ENCODE peak calls at places on chromosomes 1 and 21, in five cellular contexts. K is fibroblast of pulmonary artery, E is fibroblast of lung, H is heart right ventricle, I is lower leg skin. R is an unnamed sample.

GRCh38 chr21:33261635-33262034 is 4.5 kb upstream of the IL10RB start:
- DNase-seq in K (peak), E (peak), H (no peak), I (no peak), R (peak)

GRCh38 chr1:224668991-224669390 is 52.9 kb downstream of the CNIH3 start:
- DNase-seq in K (no peak), E (peak), H (no peak), I (no peak), R (peak)

GRCh38 chr1:246295340-246295739 is 211.7 kb downstream of the SMYD3 start:
- DNase-seq in K (no peak), E (no peak), H (no peak), I (no peak), R (no peak)

GRCh38 chr1:93081716-93082115 is 2.6 kb downstream of the MTF2 start:
- DNase-seq in K (peak), E (peak), H (no peak), I (no peak), R (peak)

GRCh38 chr1:110100335-110100734 is 11.9 kb upstream of the UBL4B start:
- DNase-seq in K (no peak), E (no peak), H (no peak), I (no peak), R (no peak)

GRCh38 chr1:203199481-203200058 is 13.1 kb upstream of the CHI3L1 start:
- DNase-seq in K (no peak), E (no peak), H (no peak), I (no peak), R (peak)

GRCh38 chr1:36248250-36248894 is 24.1 kb downstream of the THRAP3 start:
- DNase-seq in K (peak), E (peak), H (no peak), I (peak), R (peak)

GRCh38 chr1:66360285-66360724 is 173.6 kb upstream of the SGIP1 start:
- DNase-seq in K (no peak), E (no peak), H (no peak), I (no peak), R (no peak)

GRCh38 chr1:85278853-85279314 is 2.5 kb upstream of the BCL10 start:
- DNase-seq in K (peak), E (peak), H (no peak), I (peak), R (peak)

GRCh38 chr1:230068952-230069684 is 2.1 kb downstream of the GALNT2 start:
- DNase-seq in K (no peak), E (peak), H (no peak), I (no peak), R (no peak)

GRCh38 chr1:94929351-94929814 is 2.5 kb upstream of the CNN3 start:
- DNase-seq in K (no peak), E (no peak), H (no peak), I (no peak), R (no peak)

GRCh38 chr1:41662061-41662655 is 177.7 kb upstream of the EDN2 start:
- DNase-seq in K (peak), E (peak), H (peak), I (no peak), R (peak)

GRCh38 chr1:68301538-68301937 is 69.2 kb upstream of the WLS start:
- DNase-seq in K (peak), E (no peak), H (no peak), I (no peak), R (no peak)

GRCh38 chr1:218459878-218460277 is 114.7 kb downstream of the TGFB2 start:
- DNase-seq in K (peak), E (peak), H (peak), I (no peak), R (peak)

GRCh38 chr1:1117469-1117831 is 1.6 kb upstream of the C1orf159 start:
- DNase-seq in K (no peak), E (no peak), H (no peak), I (no peak), R (no peak)

GRCh38 chr1:243525085-243525487 is 269.2 kb downstream of the SDCCAG8 start:
- DNase-seq in K (peak), E (peak), H (no peak), I (no peak), R (peak)

GRCh38 chr1:112961072-112961471 is 5.1 kb upstream of the SLC16A1 start:
- DNase-seq in K (no peak), E (no peak), H (no peak), I (no peak), R (no peak)

GRCh38 chr1:37471345-37472231 is 2.8 kb upstream of the ZC3H12A start:
- DNase-seq in K (peak), E (peak), H (peak), I (no peak), R (peak)

GRCh38 chr1:234962340-234962989 is 166.2 kb downstream of the TOMM20 start:
- DNase-seq in K (peak), E (peak), H (peak), I (peak), R (peak)

GRCh38 chr1:18422954-18423353 is 57.8 kb upstream of the KLHDC7A start:
- DNase-seq in K (no peak), E (no peak), H (no peak), I (no peak), R (no peak)

GRCh38 chr1:234188454-234188792 is 184.8 kb upstream of the COA6 start:
- DNase-seq in K (no peak), E (no peak), H (no peak), I (no peak), R (no peak)

GRCh38 chr1:218384576-218384975 is 39.4 kb downstream of the TGFB2 start:
- DNase-seq in K (peak), E (no peak), H (no peak), I (no peak), R (peak)

GRCh38 chr1:243882276-243882675 is 32.2 kb upstream of the AKT3 start:
- DNase-seq in K (peak), E (peak), H (no peak), I (no peak), R (peak)

GRCh38 chr1:232226197-232226681 is 403.7 kb downstream of the SIPA1L2 start:
- DNase-seq in K (peak), E (peak), H (no peak), I (no peak), R (peak)

GRCh38 chr1:15158506-15159165 is 5.1 kb downstream of the TMEM51 start:
- DNase-seq in K (peak), E (peak), H (no peak), I (no peak), R (peak)

GRCh38 chr21:46159841-46160562 is 4.6 kb upstream of the FTCD start:
- DNase-seq in K (no peak), E (no peak), H (no peak), I (no peak), R (no peak)

GRCh38 chr1:7560128-7560527 is 211.0 kb upstream of the VAMP3 start:
- DNase-seq in K (no peak), E (no peak), H (no peak), I (no peak), R (no peak)

GRCh38 chr1:7562729-7563605 is 208.1 kb upstream of the VAMP3 start:
- DNase-seq in K (no peak), E (no peak), H (no peak), I (no peak), R (no peak)

GRCh38 chr1:7560601-7561181 is 210.4 kb upstream of the VAMP3 start:
- DNase-seq in K (no peak), E (no peak), H (no peak), I (no peak), R (no peak)

GRCh38 chr1:7561936-7562728 is 209.0 kb upstream of the VAMP3 start:
- DNase-seq in K (no peak), E (no peak), H (no peak), I (no peak), R (no peak)

GRCh38 chr1:7561331-7561921 is 209.7 kb upstream of the VAMP3 start:
- DNase-seq in K (peak), E (no peak), H (no peak), I (no peak), R (no peak)
- TF ChIP-seq CTCF in K (peak), E (peak), H (no peak), I (no peak), R (peak)

GRCh38 chr1:236710328-236710892 is 24.1 kb downstream of the ACTN2 start:
- DNase-seq in K (no peak), E (no peak), H (no peak), I (no peak), R (no peak)

GRCh38 chr1:236717811-236718210 is 31.5 kb downstream of the ACTN2 start:
- DNase-seq in K (no peak), E (no peak), H (no peak), I (no peak), R (no peak)

GRCh38 chr1:236718328-236718727 is 32.0 kb downstream of the ACTN2 start:
- DNase-seq in K (no peak), E (no peak), H (no peak), I (no peak), R (no peak)

GRCh38 chr1:236716160-236716559 is 29.9 kb downstream of the ACTN2 start:
- DNase-seq in K (peak), E (peak), H (peak), I (no peak), R (no peak)
- H3K4me3 ChIP-seq in K (no peak), E (no peak), H (no peak), I (no peak), R (no peak)

GRCh38 chr21:30232011-30232410 is 16.1 kb upstream of the CLDN8 start:
- DNase-seq in K (peak), E (no peak), H (no peak), I (no peak), R (no peak)

GRCh38 chr21:30233228-30233627 is 17.3 kb upstream of the CLDN8 start:
- DNase-seq in K (no peak), E (no peak), H (no peak), I (no peak), R (no peak)

GRCh38 chr21:30234050-30234449 is 18.2 kb upstream of the CLDN8 start:
- DNase-seq in K (no peak), E (no peak), H (no peak), I (no peak), R (no peak)

GRCh38 chr21:30233636-30234035 is 17.7 kb upstream of the CLDN8 start:
- DNase-seq in K (no peak), E (no peak), H (no peak), I (no peak), R (peak)

GRCh38 chr21:30234643-30235042 is 18.7 kb upstream of the CLDN8 start:
- DNase-seq in K (peak), E (peak), H (no peak), I (no peak), R (peak)
- TF ChIP-seq CTCF in K (no peak), E (no peak), H (no peak), I (no peak), R (no peak)

GRCh38 chr1:29125237-29125641 is 1.5 kb upstream of the TMEM200B start:
- DNase-seq in K (no peak), E (no peak), H (peak), I (no peak), R (no peak)
- H3K4me3 ChIP-seq in K (peak), E (peak), H (peak), I (no peak), R (peak)

DNA sequence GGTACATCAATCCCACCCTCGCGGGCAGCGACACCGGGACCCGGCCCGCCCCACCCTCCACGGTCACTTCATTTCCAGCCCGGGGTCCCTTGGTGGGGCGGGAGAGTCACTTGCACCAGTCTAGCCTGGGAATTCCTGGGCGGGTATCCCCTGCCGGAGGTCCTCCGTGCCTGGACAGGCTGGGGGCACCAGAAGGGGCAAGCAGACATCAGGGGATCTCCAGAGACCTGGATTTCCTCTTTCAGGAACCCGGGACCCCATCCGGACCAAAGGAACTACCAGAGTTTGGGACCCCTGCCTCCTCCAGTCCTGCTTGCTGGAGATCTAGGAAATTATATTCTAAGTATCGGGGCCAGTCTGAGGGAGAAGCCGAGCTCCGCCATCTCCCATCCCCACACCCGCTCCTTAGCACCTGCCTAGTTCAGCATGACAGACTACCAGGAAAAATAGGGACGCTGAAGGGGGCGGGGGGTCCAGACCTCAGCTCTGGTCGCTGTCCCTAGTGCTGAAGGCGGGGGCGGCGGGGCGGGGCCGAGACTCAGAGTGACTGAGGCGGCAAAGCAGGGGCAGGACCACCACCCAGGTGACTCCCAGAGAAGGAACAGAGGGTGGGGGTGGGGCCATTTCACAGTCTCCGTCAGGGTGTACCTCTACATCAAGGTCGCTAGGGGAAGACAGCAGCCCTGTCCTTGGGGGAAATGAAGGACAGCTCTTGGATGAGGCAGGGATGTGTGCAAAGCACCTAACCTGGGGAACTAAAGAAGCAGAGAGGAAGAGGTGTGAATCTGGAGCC is 829 bp downstream of the HCN3 start:
- DNase-seq in K (peak), E (peak), H (peak), I (peak), R (no peak)
- TF ChIP-seq CTCF in K (peak), E (peak), H (no peak), I (no peak), R (peak)

DNA sequence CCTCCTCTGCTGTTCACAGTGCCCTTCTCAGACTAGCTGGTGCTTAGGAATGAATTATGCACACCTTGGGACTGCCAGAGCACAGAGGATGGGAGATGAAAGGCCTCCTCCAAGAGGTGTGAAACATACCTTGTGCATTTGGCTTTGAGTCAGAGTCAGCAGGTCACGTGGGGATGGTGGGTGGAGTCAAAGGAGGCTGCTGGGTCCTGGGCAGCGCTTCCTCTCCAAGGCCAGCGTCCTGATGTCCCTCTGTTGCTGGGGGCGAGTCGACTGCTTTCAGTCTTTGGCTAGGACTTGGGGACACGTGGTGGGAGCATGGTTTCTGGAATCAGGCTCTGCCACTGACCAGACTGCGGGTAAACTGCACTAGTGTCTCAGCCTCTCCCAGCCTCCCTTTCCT is 91.2 kb downstream of the AJAP1 start:
- DNase-seq in K (no peak), E (no peak), H (no peak), I (no peak), R (no peak)
- H3K4me3 ChIP-seq in K (no peak), E (no peak), H (no peak), I (no peak), R (no peak)

R was measured in AG10803.